ENCODE peak calls at places on chromosomes 11 and 22, in nine cellular contexts. E, U, V, F, O, I, N, K and D are unnamed samples.

GRCh38 chr11:117900720-117901440 is 24.4 kb upstream of the FXYD6 start:
- DNase-seq in V (peak; percentile 60), O (no peak), U (no peak), I (no peak), E (peak; percentile 10), K (peak; percentile 16), F (no peak), N (no peak), D (no peak)

GRCh38 chr11:95084509-95084908 is 5.1 kb upstream of the ENDOD1 start:
- DNase-seq in U (no peak), E (no peak), O (no peak), F (no peak), N (no peak), V (no peak), K (no peak), I (no peak), D (no peak)

GRCh38 chr11:31800398-31801265 is 10.5 kb downstream of the PAX6 start:
- DNase-seq in V (no peak), U (no peak), N (no peak), K (no peak), O (no peak), I (no peak), E (no peak), F (no peak), D (no peak)

GRCh38 chr11:6096417-6096816 is 11.1 kb upstream of the OR56B4 start:
- DNase-seq in U (no peak), O (no peak), I (no peak), F (no peak), N (no peak), K (no peak), V (no peak), E (no peak), D (no peak)

GRCh38 chr11:73269353-73270088 is 2.6 kb upstream of the P2RY6 start:
- DNase-seq in K (peak; percentile 43), E (no peak), I (no peak), N (no peak), F (no peak), U (no peak), V (peak; percentile 41), O (no peak), D (no peak)

GRCh38 chr11:70112017-70112434 is 33.9 kb downstream of the ANO1 start:
- DNase-seq in K (no peak), I (no peak), V (no peak), U (no peak), O (no peak), N (no peak), F (no peak), E (no peak), D (no peak)

GRCh38 chr11:75425422-75425821 is 7.6 kb downstream of the KLHL35 start:
- DNase-seq in I (no peak), F (no peak), O (no peak), V (no peak), U (no peak), E (no peak), K (no peak), N (peak; percentile 43), D (peak; percentile 13)

GRCh38 chr22:48837341-48837935 is 990.2 kb downstream of the BRD1 start:
- DNase-seq in N (no peak), I (no peak), V (no peak), F (no peak), U (no peak), K (peak; percentile 55), O (no peak), E (no peak), D (no peak)

GRCh38 chr11:394034-394857 is at the start of gene PKP3:
- DNase-seq in U (no peak), K (no peak), V (no peak), E (no peak), F (peak; percentile 92), N (no peak), O (no peak), I (peak; percentile 93), D (no peak)

GRCh38 chr11:30143098-30143705 is 87.6 kb upstream of the FSHB start:
- DNase-seq in V (no peak), N (peak; percentile 38), E (no peak), U (no peak), F (no peak), O (no peak), I (no peak), K (no peak), D (no peak)

GRCh38 chr22:31828739-31829138 is 74.9 kb downstream of the DEPDC5 start:
- DNase-seq in V (no peak), N (no peak), U (no peak), E (no peak), I (no peak), K (no peak), F (no peak), O (no peak), D (no peak)

GRCh38 chr11:134153147-134153905 is 70.4 kb downstream of the NCAPD3 start:
- DNase-seq in I (no peak), E (no peak), U (peak; percentile 53), V (no peak), F (no peak), N (no peak), K (no peak), O (peak; percentile 74), D (no peak)

GRCh38 chr11:62544521-62545436 is 1.8 kb downstream of the AHNAK start:
- DNase-seq in V (peak; percentile 69), U (no peak), N (peak; percentile 75), K (no peak), E (no peak), I (peak; percentile 68), O (no peak), F (no peak), D (no peak)

GRCh38 chr11:90701040-90701439 is 478.2 kb upstream of the CHORDC1 start:
- DNase-seq in V (no peak), I (no peak), K (no peak), O (no peak), E (no peak), N (no peak), F (no peak), U (no peak), D (no peak)

GRCh38 chr11:1761110-1761856 is 2.4 kb downstream of the CTSD start:
- DNase-seq in O (no peak), K (no peak), F (no peak), N (no peak), I (no peak), E (no peak), U (no peak), V (no peak), D (no peak)

GRCh38 chr11:1763796-1764661 is at the start of gene CTSD:
- DNase-seq in E (peak; percentile 85), I (peak; percentile 93), K (peak; percentile 95), F (peak; percentile 85), V (peak; percentile 94), N (peak; percentile 79), O (peak; percentile 93), U (peak; percentile 91), D (peak; percentile 99)

GRCh38 chr11:1761857-1762536 is 1.7 kb downstream of the CTSD start:
- DNase-seq in U (no peak), N (no peak), K (no peak), F (no peak), E (no peak), I (no peak), O (no peak), V (no peak), D (no peak)

GRCh38 chr11:1763336-1763795 is 361 bp downstream of the CTSD start:
- DNase-seq in K (no peak), N (no peak), V (no peak), U (no peak), E (no peak), F (no peak), O (no peak), I (no peak), D (peak; percentile 56)

DNA sequence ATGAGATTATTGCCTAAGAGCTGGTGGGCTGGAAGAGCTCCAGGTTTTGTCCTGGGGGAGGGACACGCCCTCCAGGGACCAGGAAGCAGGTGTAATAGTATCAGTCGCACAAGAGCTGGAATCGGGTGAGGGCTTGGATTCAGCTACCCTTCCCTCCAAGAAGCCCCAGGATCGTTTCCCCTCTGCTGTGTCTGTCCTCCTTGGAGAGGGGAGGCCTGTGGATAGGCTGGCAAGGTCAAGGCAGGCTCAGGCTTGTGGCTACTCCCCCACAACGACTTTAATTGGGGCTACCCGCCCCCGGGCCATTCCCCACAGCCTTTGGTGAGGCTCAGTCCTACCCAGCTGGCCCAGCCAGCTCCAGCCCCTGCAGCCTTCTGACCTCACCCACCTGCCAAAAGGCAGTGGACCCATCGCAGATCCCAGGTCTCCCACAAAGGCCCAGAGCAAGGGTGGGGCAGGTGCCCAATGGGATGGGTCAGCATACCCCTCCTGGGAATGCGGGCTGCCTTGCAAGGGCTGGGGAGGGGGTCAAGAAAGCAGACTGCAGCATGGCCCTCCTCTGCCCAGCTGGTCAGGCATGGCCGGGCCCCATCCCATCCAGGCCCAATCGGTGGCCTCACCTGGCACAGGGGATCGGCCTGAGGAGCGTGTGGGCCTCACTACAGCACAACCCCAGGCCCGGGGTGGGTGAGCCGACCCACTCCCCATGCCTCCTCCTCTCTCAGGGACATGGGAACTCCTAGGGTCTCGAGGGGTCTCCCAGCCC is 1.0 kb downstream of the CTSD start:
- DNase-seq in V (no peak), E (no peak), F (peak; percentile 58), O (peak; percentile 79), U (no peak), I (peak; percentile 91), N (peak; percentile 54), K (no peak), D (peak; percentile 39)
- TF ChIP-seq POLR2A in V (no peak), E (no peak), F (peak; percentile 79), O (no peak), U (no peak), I (peak; percentile 97), N (no peak), K (no peak), D (no peak)

GRCh38 chr22:30575011-30575671 is 676 bp upstream of the GAL3ST1 start:
- DNase-seq in I (no peak), U (peak; percentile 74), E (peak; percentile 62), N (no peak), O (peak; percentile 68), F (no peak), K (no peak), V (no peak), D (no peak)
- TF ChIP-seq POLR2A in I (no peak), U (no peak), E (no peak), N (no peak), O (no peak), F (no peak), K (no peak), V (no peak), D (peak; percentile 15)

DNA sequence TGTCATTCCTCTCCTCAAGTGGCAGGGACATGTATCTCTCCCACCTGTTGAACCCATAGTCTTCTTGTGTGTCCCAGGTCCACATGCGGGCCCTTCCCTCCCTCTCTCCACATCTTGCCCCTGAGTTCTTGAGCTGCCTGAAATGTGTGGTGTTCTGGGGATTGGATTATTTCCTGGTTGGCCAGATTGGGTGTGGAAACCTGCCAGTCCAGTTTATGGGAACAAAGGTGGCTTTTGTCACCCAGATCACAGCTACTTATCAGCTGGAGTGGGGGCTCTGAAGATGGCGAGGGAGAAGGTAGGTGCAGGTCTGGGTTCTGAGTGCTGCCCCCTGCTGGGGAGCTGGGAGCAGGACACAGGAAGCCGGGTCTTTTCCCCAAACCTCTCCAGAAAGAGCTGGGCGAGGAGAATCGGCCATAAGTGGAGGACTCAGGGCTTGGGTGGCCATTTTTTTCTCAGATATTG is 14.2 kb downstream of the DTX4 start:
- DNase-seq in O (peak; percentile 43), U (peak; percentile 56), I (peak; percentile 90), E (no peak), V (no peak), F (no peak), N (peak; percentile 49), K (no peak), D (peak; percentile 61)
- TF ChIP-seq POLR2A in O (no peak), U (no peak), I (peak; percentile 65), E (no peak), V (no peak), F (no peak), N (no peak), K (no peak), D (no peak)

GRCh38 chr11:34052036-34052607 is 591 bp downstream of the CAPRIN1 start:
- DNase-seq in F (peak; percentile 90), N (peak; percentile 92), I (peak; percentile 93), K (peak; percentile 93), V (peak; percentile 94), U (peak; percentile 96), O (peak; percentile 95), E (peak; percentile 91), D (peak; percentile 87)
- TF ChIP-seq POLR2A in F (peak; percentile 60), N (peak; percentile 73), I (no peak), K (peak; percentile 38), V (no peak), U (peak; percentile 31), O (no peak), E (peak; percentile 44), D (peak; percentile 43)